ENCODE peak calls at places on chromosomes 13 and 19, in six cellular contexts. N, X, J, O, D and C are unnamed samples.

GRCh38 chr19:5927439-5927821 is 13.4 kb downstream of the CAPS start:
- DNase-seq in O (no peak), J (no peak), N (no peak), D (no peak), X (no peak), C (no peak)

GRCh38 chr19:55640577-55641375 is at the start of gene ZNF580:
- DNase-seq in N (peak; percentile 81), J (peak; percentile 71), X (peak; percentile 71), D (no peak), O (peak; percentile 63), C (no peak)

GRCh38 chr13:37076818-37077217 is 17.3 kb upstream of the SUPT20H start:
- DNase-seq in X (no peak), N (no peak), D (no peak), O (no peak), J (no peak), C (no peak)

GRCh38 chr19:6822311-6822670 is 49.8 kb downstream of the VAV1 start:
- DNase-seq in D (no peak), N (no peak), J (no peak), O (no peak), X (no peak), C (no peak)

GRCh38 chr13:73556902-73557301 is 498.1 kb downstream of the KLF5 start:
- DNase-seq in N (no peak), D (no peak), J (no peak), O (no peak), X (no peak), C (no peak)

GRCh38 chr19:13133241-13133870 is 15.3 kb downstream of the NACC1 start:
- DNase-seq in J (no peak), D (no peak), X (no peak), N (no peak), O (no peak), C (no peak)

GRCh38 chr19:1312732-1313694 is 27.3 kb downstream of the EFNA2 start:
- DNase-seq in D (peak; percentile 75), N (no peak), J (no peak), O (no peak), X (no peak), C (no peak)

GRCh38 chr13:110304256-110304655 is 2.7 kb downstream of the COL4A1 start:
- DNase-seq in J (no peak), X (no peak), O (no peak), N (no peak), D (no peak), C (no peak)

GRCh38 chr13:32246468-32246867 is 68.7 kb downstream of the ZAR1L start:
- DNase-seq in X (peak; percentile 40), D (no peak), O (peak; percentile 56), J (peak; percentile 61), N (peak; percentile 75), C (no peak)

GRCh38 chr13:27183561-27184147 is 12.0 kb upstream of the USP12 start:
- DNase-seq in J (no peak), N (no peak), D (no peak), O (no peak), X (no peak), C (no peak)

GRCh38 chr19:51450730-51451307 is 7.4 kb downstream of the SIGLEC8 start:
- DNase-seq in X (no peak), J (peak; percentile 71), D (no peak), N (no peak), O (no peak), C (no peak)

GRCh38 chr19:38060346-38060745 is 153.3 kb downstream of the SIPA1L3 start:
- DNase-seq in N (no peak), D (no peak), X (no peak), J (no peak), O (no peak), C (no peak)

GRCh38 chr19:47542030-47542475 is 27.2 kb upstream of the NAPA start:
- DNase-seq in X (no peak), J (no peak), O (no peak), D (no peak), N (no peak), C (no peak)

GRCh38 chr19:6730153-6730804 is 7.1 kb downstream of the GPR108 start:
- DNase-seq in N (no peak), O (peak; percentile 94), X (no peak), J (peak; percentile 82), D (no peak), C (no peak)

GRCh38 chr19:51031220-51031879 is 3.5 kb downstream of the KLK12 start:
- DNase-seq in O (no peak), J (no peak), X (no peak), N (no peak), D (no peak), C (no peak)

GRCh38 chr19:32890841-32891240 is 21.3 kb upstream of the SLC7A9 start:
- DNase-seq in D (no peak), N (no peak), O (no peak), X (no peak), J (no peak), C (no peak)

GRCh38 chr19:32287811-32288227 is 57.6 kb upstream of the ZNF507 start:
- DNase-seq in O (peak; percentile 37), N (peak; percentile 72), J (peak; percentile 53), D (no peak), X (peak; percentile 72), C (no peak)

GRCh38 chr19:38736036-38736412 is 8.2 kb downstream of the CAPN12 start:
- DNase-seq in N (peak; percentile 74), O (peak; percentile 63), X (peak; percentile 33), J (peak; percentile 88), D (peak; percentile 59), C (no peak)

GRCh38 chr13:41059896-41060722 is 1.2 kb upstream of the WBP4 start:
- DNase-seq in D (peak; percentile 87), X (peak; percentile 91), J (peak; percentile 87), O (peak; percentile 90), N (peak; percentile 92), C (no peak)

GRCh38 chr13:98333481-98333880 is 156.4 kb upstream of the RNF113B start:
- DNase-seq in X (no peak), O (no peak), D (no peak), N (no peak), J (no peak), C (no peak)

GRCh38 chr19:4780860-4781259 is 10.7 kb upstream of the FEM1A start:
- DNase-seq in N (no peak), O (no peak), D (no peak), J (no peak), X (no peak), C (no peak)
- TF ChIP-seq CTCF in N (no peak), O (no peak), D (no peak), J (no peak), X (no peak), C (no peak)

GRCh38 chr13:42574011-42574410 is at the start of gene TNFSF11:
- DNase-seq in J (peak; percentile 24), X (no peak), D (no peak), N (no peak), O (no peak), C (no peak)

GRCh38 chr13:42580644-42581043 is 6.7 kb downstream of the TNFSF11 start:
- DNase-seq in X (no peak), J (no peak), D (no peak), N (no peak), O (no peak), C (no peak)

GRCh38 chr13:42575938-42576337 is 2.0 kb downstream of the TNFSF11 start:
- DNase-seq in X (no peak), O (no peak), N (no peak), D (no peak), J (no peak), C (no peak)

GRCh38 chr13:42574435-42575311 is 721 bp downstream of the TNFSF11 start:
- DNase-seq in O (no peak), D (no peak), J (peak; percentile 81), N (no peak), X (no peak), C (no peak)

GRCh38 chr13:42577538-42577937 is 3.6 kb downstream of the TNFSF11 start:
- DNase-seq in O (no peak), X (no peak), N (no peak), D (no peak), J (no peak), C (no peak)
- TF ChIP-seq CTCF in O (no peak), X (no peak), N (no peak), D (no peak), J (no peak), C (no peak)

GRCh38 chr13:30364133-30364532 is 56.8 kb upstream of the KATNAL1 start:
- DNase-seq in J (no peak), O (no peak), N (no peak), X (no peak), D (no peak), C (no peak)

GRCh38 chr13:30362005-30362788 is 54.8 kb upstream of the KATNAL1 start:
- DNase-seq in J (no peak), N (no peak), D (no peak), O (no peak), X (no peak), C (no peak)

GRCh38 chr13:30364876-30365275 is 57.4 kb upstream of the UBE2L5 start:
- DNase-seq in J (no peak), X (no peak), O (no peak), D (no peak), N (no peak), C (no peak)

GRCh38 chr13:30362869-30363268 is 55.5 kb upstream of the KATNAL1 start:
- DNase-seq in N (no peak), O (no peak), D (no peak), X (peak; percentile 33), J (no peak), C (no peak)

GRCh38 chr13:30363725-30364124 is 56.4 kb upstream of the KATNAL1 start:
- DNase-seq in O (no peak), N (no peak), J (no peak), X (no peak), D (no peak), C (no peak)
- TF ChIP-seq CTCF in O (no peak), N (no peak), J (no peak), X (no peak), D (no peak), C (no peak)

DNA sequence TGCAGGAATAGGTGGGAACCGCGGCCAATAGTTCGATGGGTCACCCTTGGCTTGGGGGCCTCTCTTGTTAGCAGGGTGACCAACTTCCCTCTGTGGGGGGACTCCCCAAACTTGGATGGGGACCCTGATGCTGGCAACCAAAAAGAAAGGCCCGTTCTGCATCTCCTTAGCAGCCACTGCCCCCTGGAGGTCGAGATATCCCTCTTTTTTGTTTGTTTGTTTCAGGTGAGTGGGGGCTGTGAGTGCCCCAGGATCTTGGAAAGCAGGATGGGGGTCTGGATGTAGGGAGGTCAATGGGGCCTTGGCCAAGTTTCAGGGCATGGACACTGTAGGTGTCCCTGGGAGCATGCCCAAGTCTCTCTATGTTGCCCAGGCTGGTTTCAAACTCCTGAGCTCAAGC is 7.7 kb upstream of the CRTC1 start:
- DNase-seq in J (peak; percentile 50), O (no peak), X (no peak), D (no peak), N (no peak), C (no peak)
- TF ChIP-seq CTCF in J (peak; percentile 32), O (no peak), X (peak; percentile 34), D (peak; percentile 32), N (no peak), C (peak; percentile 56)